ENCODE peak calls at places on chromosomes 6 and 20, in nine cellular contexts. U is GM19239; S is GM20000; I is body of pancreas; E is D341Med; J is GM13976; Q is neural crest cell; T is M059J; K is activated CD4-positive, alpha-beta T cell treated with anti-CD3 and anti-CD28 coated beads for 48 hours. A is an unnamed sample.

GRCh38 chr20:54103067-54103761 is 32.8 kb upstream of the BCAS1 start:
- DNase-seq in U (peak; percentile 56), S (peak; percentile 71), I (peak; percentile 84), E (peak; percentile 75), J (peak; percentile 71), Q (peak; percentile 78), T (peak; percentile 80), K (peak; percentile 90), A (peak; percentile 85)

GRCh38 chr6:107972413-107973096 is 14.5 kb upstream of the SEC63 start:
- DNase-seq in U (no peak), S (no peak), I (no peak), E (no peak), J (no peak), Q (no peak), T (no peak), K (no peak), A (peak; percentile 92)

GRCh38 chr6:157080986-157081391 is 242.3 kb downstream of the TMEM242 start:
- DNase-seq in U (no peak), S (no peak), I (no peak), E (no peak), J (no peak), Q (no peak), T (no peak), K (no peak), A (no peak)

GRCh38 chr20:44643596-44644383 is 7.7 kb downstream of the ADA start:
- DNase-seq in U (no peak), S (no peak), I (peak; percentile 33), E (no peak), J (no peak), Q (no peak), T (peak; percentile 99), K (peak; percentile 38), A (peak; percentile 98)

GRCh38 chr6:133017581-133017980 is 203.2 kb downstream of the RPS12 start:
- DNase-seq in U (no peak), S (no peak), I (no peak), E (no peak), J (no peak), Q (no peak), T (peak; percentile 63), K (no peak), A (no peak)

GRCh38 chr6:129317931-129318820 is 391.8 kb downstream of the ARHGAP18 start:
- DNase-seq in U (no peak), S (no peak), I (no peak), E (no peak), J (no peak), Q (no peak), T (peak; percentile 99), K (no peak), A (peak; percentile 65)

GRCh38 chr20:38804682-38805501 is 605 bp upstream of the PPP1R16B start:
- DNase-seq in U (peak; percentile 46), S (peak; percentile 74), I (no peak), E (no peak), J (peak; percentile 74), Q (no peak), T (no peak), K (peak; percentile 70), A (no peak)

GRCh38 chr20:63737940-63738686 is 1.5 kb upstream of the SLC2A4RG start:
- DNase-seq in U (no peak), S (peak; percentile 79), I (no peak), E (peak; percentile 42), J (peak; percentile 63), Q (no peak), T (no peak), K (no peak), A (peak; percentile 62)

GRCh38 chr6:127737009-127737486 is 160.1 kb downstream of the C6orf58 start:
- DNase-seq in U (peak; percentile 15), S (peak; percentile 26), I (peak; percentile 31), E (peak; percentile 71), J (peak; percentile 36), Q (peak; percentile 12), T (peak; percentile 78), K (peak; percentile 40), A (no peak)

GRCh38 chr6:116073765-116074450 is 13.2 kb upstream of the FRK start:
- DNase-seq in U (no peak), S (no peak), I (no peak), E (no peak), J (no peak), Q (no peak), T (peak; percentile 87), K (no peak), A (no peak)

GRCh38 chr6:39942903-39943580 is 8.8 kb upstream of the MOCS1 start:
- DNase-seq in U (no peak), S (no peak), I (no peak), E (no peak), J (no peak), Q (no peak), T (no peak), K (no peak), A (no peak)

GRCh38 chr20:58023346-58023745 is 205.1 kb downstream of the ANKRD60 start:
- DNase-seq in U (no peak), S (no peak), I (no peak), E (no peak), J (no peak), Q (no peak), T (no peak), K (no peak), A (peak; percentile 27)

GRCh38 chr20:14916360-14916759 is 578.9 kb upstream of the FLRT3 start:
- DNase-seq in U (no peak), S (no peak), I (no peak), E (no peak), J (no peak), Q (no peak), T (no peak), K (no peak), A (no peak)

GRCh38 chr20:61502433-61502832 is 250.4 kb downstream of the CDH4 start:
- DNase-seq in U (no peak), S (no peak), I (no peak), E (no peak), J (no peak), Q (no peak), T (peak; percentile 31), K (no peak), A (no peak)

GRCh38 chr20:21340991-21341722 is 38.0 kb downstream of the XRN2 start:
- DNase-seq in U (no peak), S (no peak), I (no peak), E (no peak), J (no peak), Q (no peak), T (no peak), K (no peak), A (no peak)

GRCh38 chr6:119353696-119354095 is 4.1 kb upstream of the MAN1A1 start:
- DNase-seq in U (no peak), S (no peak), I (no peak), E (no peak), J (no peak), Q (no peak), T (no peak), K (no peak), A (no peak)

GRCh38 chr20:54837226-54837625 is 361.8 kb downstream of the DOK5 start:
- DNase-seq in U (no peak), S (no peak), I (no peak), E (no peak), J (no peak), Q (no peak), T (no peak), K (no peak), A (no peak)

GRCh38 chr6:20877008-20877937 is 343.0 kb downstream of the CDKAL1 start:
- DNase-seq in U (peak; percentile 37), S (peak; percentile 77), I (peak; percentile 79), E (no peak), J (peak; percentile 80), Q (no peak), T (peak; percentile 99), K (peak; percentile 42), A (peak; percentile 98)

GRCh38 chr6:160041608-160042007 is 72.7 kb downstream of the IGF2R start:
- DNase-seq in U (no peak), S (no peak), I (peak; percentile 60), E (no peak), J (no peak), Q (no peak), T (peak; percentile 87), K (no peak), A (peak; percentile 22)

GRCh38 chr20:47221036-47221625 is 135.4 kb downstream of the ZMYND8 start:
- DNase-seq in U (no peak), S (peak; percentile 33), I (no peak), E (no peak), J (peak; percentile 43), Q (no peak), T (no peak), K (no peak), A (no peak)

GRCh38 chr20:43138061-43138860 is 51.4 kb downstream of the PTPRT start:
- DNase-seq in U (no peak), S (no peak), I (no peak), E (no peak), J (no peak), Q (no peak), T (no peak), K (no peak), A (no peak)

GRCh38 chr20:13226367-13226766 is 5.3 kb downstream of the ISM1 start:
- DNase-seq in U (no peak), S (no peak), I (no peak), E (no peak), J (no peak), Q (no peak), T (no peak), K (no peak), A (no peak)

GRCh38 chr20:35302421-35303335 is 10.5 kb upstream of the FAM83C start:
- DNase-seq in U (no peak), S (no peak), I (no peak), E (no peak), J (no peak), Q (no peak), T (peak; percentile 73), K (no peak), A (no peak)

GRCh38 chr20:32018269-32019155 is 8.3 kb downstream of the CCM2L start:
- DNase-seq in U (peak; percentile 68), S (peak; percentile 81), I (peak; percentile 75), E (peak; percentile 87), J (peak; percentile 82), Q (peak; percentile 78), T (peak; percentile 54), K (peak; percentile 65), A (peak; percentile 95)

GRCh38 chr6:135901776-135902524 is 50.4 kb downstream of the PDE7B start:
- DNase-seq in U (no peak), S (no peak), I (no peak), E (no peak), J (no peak), Q (no peak), T (no peak), K (peak; percentile 33), A (no peak)

GRCh38 chr6:123804771-123805540 is 1.3 kb downstream of the NKAIN2 start:
- DNase-seq in U (no peak), S (no peak), I (no peak), E (no peak), J (no peak), Q (no peak), T (no peak), K (no peak), A (no peak)

GRCh38 chr6:92538926-92539325 is 880.4 kb downstream of the EPHA7 start:
- DNase-seq in U (no peak), S (no peak), I (no peak), E (no peak), J (no peak), Q (no peak), T (no peak), K (no peak), A (no peak)

GRCh38 chr20:62141397-62142251 is 1.6 kb downstream of the PSMA7 start:
- DNase-seq in U (no peak), S (no peak), I (no peak), E (peak; percentile 59), J (no peak), Q (no peak), T (no peak), K (peak; percentile 36), A (no peak)

GRCh38 chr6:55882731-55883595 is 7.6 kb upstream of the BMP5 start:
- DNase-seq in U (no peak), S (no peak), I (no peak), E (no peak), J (no peak), Q (no peak), T (peak; percentile 97), K (no peak), A (no peak)

GRCh38 chr6:142155091-142155490 is 8.0 kb downstream of the VTA1 start:
- DNase-seq in U (no peak), S (no peak), I (no peak), E (no peak), J (no peak), Q (no peak), T (no peak), K (no peak), A (no peak)

A was measured in islet precursor cell.